ENCODE peak calls at places on chromosome 10, in seven cellular contexts. W, Y, H, O, L, G and M are unnamed samples.

GRCh38 chr10:119542357-119542989 is at the start of gene RGS10:
- DNase-seq in Y (peak), G (peak), L (no peak), O (peak), H (peak), W (peak), M (peak)

GRCh38 chr10:8416192-8416701 is 361.8 kb downstream of the GATA3 start:
- DNase-seq in L (no peak), Y (no peak), W (no peak), H (no peak), O (no peak), G (no peak), M (no peak)

GRCh38 chr10:5434017-5434753 is 21.8 kb downstream of the NET1 start:
- DNase-seq in O (peak), Y (no peak), H (peak), L (peak), G (peak), W (peak), M (peak)

GRCh38 chr10:26064106-26064505 is 130.1 kb downstream of the MYO3A start:
- DNase-seq in H (no peak), G (no peak), O (no peak), Y (no peak), W (no peak), L (no peak), M (no peak)

GRCh38 chr10:21100871-21101514 is 203.9 kb upstream of the NEBL start:
- DNase-seq in L (no peak), G (no peak), W (no peak), O (peak), Y (peak), H (peak), M (peak)

GRCh38 chr10:31581741-31582323 is 262.8 kb downstream of the ZEB1 start:
- DNase-seq in W (no peak), H (no peak), Y (no peak), O (no peak), L (no peak), G (no peak), M (no peak)

GRCh38 chr10:80196270-80196949 is 8.9 kb downstream of the ANXA11 start:
- DNase-seq in H (no peak), Y (peak), L (no peak), G (no peak), O (peak), W (peak), M (peak)

GRCh38 chr10:43818687-43819086 is 170.0 kb upstream of the ZNF32 start:
- DNase-seq in H (no peak), L (no peak), O (no peak), Y (no peak), W (no peak), G (no peak), M (no peak)

GRCh38 chr10:7756360-7756992 is 31.3 kb downstream of the KIN start:
- DNase-seq in L (no peak), W (peak), O (peak), H (no peak), G (peak), Y (no peak), M (peak)

GRCh38 chr10:48390933-48391845 is 84.7 kb downstream of the MAPK8 start:
- DNase-seq in Y (no peak), O (peak), G (no peak), L (no peak), W (peak), H (no peak), M (peak)

GRCh38 chr10:49056356-49056755 is 59.0 kb downstream of the VSTM4 start:
- DNase-seq in H (no peak), G (no peak), L (no peak), O (no peak), W (peak), Y (no peak), M (peak)

GRCh38 chr10:79347226-79347893 is at the start of gene PPIF:
- DNase-seq in G (peak), W (peak), L (peak), H (peak), O (peak), Y (peak), M (peak)

GRCh38 chr10:118003146-118003545 is 43.6 kb downstream of the RAB11FIP2 start:
- DNase-seq in L (no peak), W (no peak), O (no peak), G (no peak), Y (no peak), H (peak), M (peak)

GRCh38 chr10:110336111-110336721 is 31.5 kb upstream of the SMNDC1 start:
- DNase-seq in L (no peak), O (peak), Y (no peak), W (peak), G (no peak), H (peak), M (peak)

GRCh38 chr10:75640803-75641202 is 209.4 kb downstream of the LRMDA start:
- DNase-seq in Y (no peak), O (no peak), H (no peak), G (no peak), W (no peak), L (no peak), M (no peak)

GRCh38 chr10:94240901-94241300 is 121.8 kb downstream of the NOC3L start:
- DNase-seq in O (no peak), W (no peak), L (no peak), Y (no peak), H (no peak), G (no peak), M (no peak)

GRCh38 chr10:118373786-118374185 is 31.7 kb upstream of the FAM204A start:
- DNase-seq in W (peak), O (peak), G (no peak), Y (no peak), L (no peak), H (peak), M (peak)

GRCh38 chr10:25226775-25227682 is 52.2 kb downstream of the GPR158 start:
- DNase-seq in H (no peak), Y (peak), W (peak), L (peak), O (peak), G (peak), M (peak)

GRCh38 chr10:127945948-127946347 is 39.0 kb downstream of the PTPRE start:
- DNase-seq in Y (no peak), G (no peak), O (no peak), L (no peak), W (no peak), H (no peak), M (no peak)

GRCh38 chr10:127882391-127882790 is 10.3 kb downstream of the CLRN3 start:
- DNase-seq in W (no peak), G (no peak), H (no peak), Y (no peak), L (no peak), O (no peak), M (no peak)

GRCh38 chr10:12909836-12910185 is 91.7 kb downstream of the CCDC3 start:
- DNase-seq in W (no peak), H (no peak), Y (no peak), G (no peak), L (no peak), O (peak), M (no peak)

GRCh38 chr10:108631332-108631731 is 1292.0 kb downstream of the XPNPEP1 start:
- DNase-seq in Y (no peak), H (no peak), O (no peak), G (no peak), L (no peak), W (no peak), M (no peak)

GRCh38 chr10:133127291-133128125 is 32.5 kb upstream of the KNDC1 start:
- DNase-seq in H (no peak), G (peak), O (no peak), Y (peak), W (no peak), L (no peak), M (no peak)

GRCh38 chr10:62761115-62761514 is 43.4 kb upstream of the ADO start:
- DNase-seq in O (peak), Y (no peak), G (no peak), W (no peak), H (no peak), L (no peak), M (no peak)

GRCh38 chr10:59851864-59852263 is 54.5 kb downstream of the CCDC6 start:
- DNase-seq in G (no peak), H (no peak), Y (no peak), L (no peak), O (no peak), W (no peak), M (no peak)

GRCh38 chr10:56622335-56622973 is 261.4 kb upstream of the ZWINT start:
- DNase-seq in Y (no peak), G (no peak), L (no peak), O (no peak), W (peak), H (no peak), M (no peak)

GRCh38 chr10:106582291-106582690 is 582.2 kb downstream of the SORCS1 start:
- DNase-seq in O (peak), W (peak), G (no peak), L (no peak), H (no peak), Y (no peak), M (no peak)

GRCh38 chr10:121927361-121927840 is 430 bp downstream of the ATE1 start:
- DNase-seq in Y (peak), L (no peak), O (peak), G (peak), H (peak), W (peak), M (peak)

GRCh38 chr10:15223174-15223573 is 54.7 kb upstream of the NMT2 start:
- DNase-seq in L (no peak), G (no peak), Y (no peak), H (no peak), O (peak), W (no peak), M (no peak)

GRCh38 chr10:59354434-59354833 is 7.9 kb downstream of the FAM13C start:
- DNase-seq in Y (no peak), L (no peak), H (no peak), O (no peak), G (no peak), W (no peak), M (no peak)